ENCODE peak calls at places on chromosomes 16 and 17, in five cellular contexts. One of them, this sample, is unnamed.

GRCh38 chr17:63270610-63271009 is 175.5 kb downstream of the CYB561 start:
- DNase-seq in uterus: no peak
- DNase-seq in Caco-2: no peak
- DNase-seq in GM23338: no peak
- DNase-seq in ovary: no peak
- DNase-seq in this sample: no peak

GRCh38 chr17:32335046-32335445 is 6.9 kb downstream of the C17orf75 start:
- DNase-seq in uterus: no peak
- DNase-seq in Caco-2: no peak
- DNase-seq in GM23338: no peak
- DNase-seq in ovary: no peak
- DNase-seq in this sample: no peak

GRCh38 chr16:10828851-10829331 is 10.3 kb upstream of the TVP23A start:
- DNase-seq in uterus: peak; percentile 95
- DNase-seq in Caco-2: no peak
- DNase-seq in GM23338: peak; percentile 30
- DNase-seq in ovary: peak; percentile 97
- DNase-seq in this sample: peak; percentile 98

GRCh38 chr16:86410076-86410475 is 100.3 kb upstream of the FOXF1 start:
- DNase-seq in uterus: no peak
- DNase-seq in Caco-2: no peak
- DNase-seq in GM23338: no peak
- DNase-seq in ovary: no peak
- DNase-seq in this sample: no peak

GRCh38 chr16:16096161-16096857 is 127.0 kb downstream of the ABCC6 start:
- DNase-seq in uterus: peak; percentile 84
- DNase-seq in Caco-2: no peak
- DNase-seq in GM23338: peak; percentile 42
- DNase-seq in ovary: peak; percentile 83
- DNase-seq in this sample: no peak

GRCh38 chr16:58651965-58652348 is 22.3 kb upstream of the CNOT1 start:
- DNase-seq in uterus: no peak
- DNase-seq in Caco-2: no peak
- DNase-seq in GM23338: no peak
- DNase-seq in ovary: no peak
- DNase-seq in this sample: no peak

GRCh38 chr17:4326608-4327007 is 39.9 kb downstream of the UBE2G1 start:
- DNase-seq in uterus: no peak
- DNase-seq in Caco-2: no peak
- DNase-seq in GM23338: no peak
- DNase-seq in ovary: no peak
- DNase-seq in this sample: no peak

GRCh38 chr17:81294512-81295030 is 536 bp downstream of the SLC38A10 start:
- DNase-seq in uterus: peak; percentile 46
- DNase-seq in Caco-2: no peak
- DNase-seq in GM23338: peak; percentile 53
- DNase-seq in ovary: peak; percentile 68
- DNase-seq in this sample: no peak

GRCh38 chr17:4728124-4728523 is 3.1 kb upstream of the MED11 start:
- DNase-seq in uterus: no peak
- DNase-seq in Caco-2: no peak
- DNase-seq in GM23338: no peak
- DNase-seq in ovary: no peak
- DNase-seq in this sample: no peak

GRCh38 chr16:27097671-27098275 is 31.0 kb downstream of the C16orf82 start:
- DNase-seq in uterus: no peak
- DNase-seq in Caco-2: no peak
- DNase-seq in GM23338: no peak
- DNase-seq in ovary: no peak
- DNase-seq in this sample: no peak

GRCh38 chr16:66606000-66606751 is 1.7 kb downstream of the CMTM3 start:
- DNase-seq in uterus: no peak
- DNase-seq in Caco-2: no peak
- DNase-seq in GM23338: no peak
- DNase-seq in ovary: no peak
- DNase-seq in this sample: no peak

GRCh38 chr17:57211543-57211942 is 44.8 kb upstream of the MSI2 start:
- DNase-seq in uterus: no peak
- DNase-seq in Caco-2: no peak
- DNase-seq in GM23338: no peak
- DNase-seq in ovary: no peak
- DNase-seq in this sample: no peak

GRCh38 chr16:87954361-87954760 is 3.1 kb downstream of the BANP start:
- DNase-seq in uterus: no peak
- DNase-seq in Caco-2: no peak
- DNase-seq in GM23338: no peak
- DNase-seq in ovary: no peak
- DNase-seq in this sample: no peak

GRCh38 chr16:48611329-48612137 is 1.6 kb upstream of the N4BP1 start:
- DNase-seq in uterus: no peak
- DNase-seq in Caco-2: peak; percentile 58
- DNase-seq in GM23338: peak; percentile 52
- DNase-seq in ovary: no peak
- DNase-seq in this sample: peak; percentile 69

GRCh38 chr16:48613061-48613957 is 3.3 kb upstream of the N4BP1 start:
- DNase-seq in uterus: no peak
- DNase-seq in Caco-2: peak; percentile 85
- DNase-seq in GM23338: peak; percentile 45
- DNase-seq in ovary: no peak
- DNase-seq in this sample: no peak

GRCh38 chr16:48614759-48615158 is 4.8 kb upstream of the N4BP1 start:
- DNase-seq in uterus: no peak
- DNase-seq in Caco-2: no peak
- DNase-seq in GM23338: no peak
- DNase-seq in ovary: no peak
- DNase-seq in this sample: no peak

GRCh38 chr16:48609453-48610023 is 442 bp downstream of the N4BP1 start:
- DNase-seq in uterus: no peak
- DNase-seq in Caco-2: peak; percentile 61
- DNase-seq in GM23338: peak; percentile 63
- DNase-seq in ovary: peak; percentile 85
- DNase-seq in this sample: peak; percentile 67

GRCh38 chr16:48612621-48613020 is 2.6 kb upstream of the N4BP1 start:
- DNase-seq in uterus: no peak
- DNase-seq in Caco-2: no peak
- DNase-seq in GM23338: no peak
- DNase-seq in ovary: no peak
- DNase-seq in this sample: no peak
- H3K4me1 ChIP-seq in uterus: peaks cover 7% of the 10 kb centered on the region
- H3K4me1 ChIP-seq in Caco-2: peaks cover 44% of the 10 kb centered on the region
- H3K4me1 ChIP-seq in GM23338: peaks cover 23% of the 10 kb centered on the region
- H3K4me1 ChIP-seq in ovary: peaks cover 7% of the 10 kb centered on the region
- H3K4me1 ChIP-seq in this sample: peaks cover 20% of the 10 kb centered on the region

GRCh38 chr17:39198186-39198566 is 707 bp upstream of the CACNB1 start:
- DNase-seq in uterus: no peak
- DNase-seq in Caco-2: no peak
- DNase-seq in GM23338: no peak
- DNase-seq in ovary: no peak
- DNase-seq in this sample: peak; percentile 68
- H3K4me1 ChIP-seq in uterus: peaks cover 13% of the 10 kb centered on the region
- H3K4me1 ChIP-seq in Caco-2: peaks cover 15% of the 10 kb centered on the region
- H3K4me1 ChIP-seq in GM23338: peaks cover 45% of the 10 kb centered on the region
- H3K4me1 ChIP-seq in ovary: peaks cover 12% of the 10 kb centered on the region
- H3K4me1 ChIP-seq in this sample: peaks cover 61% of the 10 kb centered on the region

DNA sequence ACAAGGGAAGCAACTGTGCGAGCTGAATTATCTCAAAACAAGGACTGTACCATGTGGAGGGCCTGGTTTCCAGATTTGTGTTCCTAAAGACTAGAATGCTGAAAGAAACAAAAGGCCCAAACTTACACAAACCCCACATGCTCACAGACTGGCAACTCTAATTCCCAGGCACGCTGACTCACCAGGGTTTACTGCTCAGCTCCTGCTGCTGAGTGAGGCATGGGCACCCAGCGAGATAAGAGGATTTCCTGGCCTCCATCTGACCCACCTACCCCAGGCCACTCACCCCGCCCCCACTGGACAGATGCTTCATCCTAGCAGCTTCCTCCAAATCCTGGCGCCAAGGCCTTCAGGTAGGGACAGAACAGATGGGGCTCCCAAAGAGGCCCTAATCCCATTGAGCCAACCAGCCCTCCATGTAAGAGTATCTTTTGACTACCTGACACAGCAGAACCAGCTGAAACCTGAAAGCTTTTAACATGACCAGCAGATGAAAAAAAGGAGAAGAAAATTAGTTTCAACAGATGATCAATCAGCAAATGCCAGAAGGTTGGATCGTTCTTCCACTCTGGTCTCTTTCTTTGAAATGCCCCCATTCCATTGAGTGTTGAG is 33.9 kb downstream of the DCUN1D3 start:
- DNase-seq in uterus: no peak
- DNase-seq in Caco-2: no peak
- DNase-seq in GM23338: no peak
- DNase-seq in ovary: peak; percentile 43
- DNase-seq in this sample: peak; percentile 17
- H3K4me1 ChIP-seq in uterus: no peaks in the 10 kb centered on the region
- H3K4me1 ChIP-seq in Caco-2: no peaks in the 10 kb centered on the region
- H3K4me1 ChIP-seq in GM23338: peaks cover 20% of the 10 kb centered on the region
- H3K4me1 ChIP-seq in ovary: peaks cover 19% of the 10 kb centered on the region
- H3K4me1 ChIP-seq in this sample: peaks cover 71% of the 10 kb centered on the region

DNA sequence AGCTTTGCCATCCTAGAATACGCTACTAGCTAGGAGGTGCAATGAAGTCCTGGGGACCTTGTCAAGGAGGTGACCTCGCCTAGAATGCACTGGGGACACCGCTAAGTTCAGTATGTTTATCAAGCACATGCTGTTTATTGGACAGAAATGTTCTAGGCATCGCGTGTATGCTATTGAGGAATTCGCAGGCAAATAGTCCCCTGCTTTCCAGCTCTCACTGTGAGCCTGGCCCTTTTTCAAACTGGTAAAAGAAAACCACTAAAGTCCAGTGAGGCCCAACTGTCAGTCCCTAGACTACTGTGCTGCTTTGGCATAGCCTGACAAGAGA is 1.2 kb upstream of the FAM222B start:
- DNase-seq in uterus: no peak
- DNase-seq in Caco-2: no peak
- DNase-seq in GM23338: no peak
- DNase-seq in ovary: peak; percentile 3
- DNase-seq in this sample: no peak
- H3K4me1 ChIP-seq in uterus: peaks cover 5% of the 10 kb centered on the region
- H3K4me1 ChIP-seq in Caco-2: peaks cover 8% of the 10 kb centered on the region
- H3K4me1 ChIP-seq in GM23338: peaks cover 13% of the 10 kb centered on the region
- H3K4me1 ChIP-seq in ovary: peaks cover 2% of the 10 kb centered on the region
- H3K4me1 ChIP-seq in this sample: no peaks in the 10 kb centered on the region

DNA sequence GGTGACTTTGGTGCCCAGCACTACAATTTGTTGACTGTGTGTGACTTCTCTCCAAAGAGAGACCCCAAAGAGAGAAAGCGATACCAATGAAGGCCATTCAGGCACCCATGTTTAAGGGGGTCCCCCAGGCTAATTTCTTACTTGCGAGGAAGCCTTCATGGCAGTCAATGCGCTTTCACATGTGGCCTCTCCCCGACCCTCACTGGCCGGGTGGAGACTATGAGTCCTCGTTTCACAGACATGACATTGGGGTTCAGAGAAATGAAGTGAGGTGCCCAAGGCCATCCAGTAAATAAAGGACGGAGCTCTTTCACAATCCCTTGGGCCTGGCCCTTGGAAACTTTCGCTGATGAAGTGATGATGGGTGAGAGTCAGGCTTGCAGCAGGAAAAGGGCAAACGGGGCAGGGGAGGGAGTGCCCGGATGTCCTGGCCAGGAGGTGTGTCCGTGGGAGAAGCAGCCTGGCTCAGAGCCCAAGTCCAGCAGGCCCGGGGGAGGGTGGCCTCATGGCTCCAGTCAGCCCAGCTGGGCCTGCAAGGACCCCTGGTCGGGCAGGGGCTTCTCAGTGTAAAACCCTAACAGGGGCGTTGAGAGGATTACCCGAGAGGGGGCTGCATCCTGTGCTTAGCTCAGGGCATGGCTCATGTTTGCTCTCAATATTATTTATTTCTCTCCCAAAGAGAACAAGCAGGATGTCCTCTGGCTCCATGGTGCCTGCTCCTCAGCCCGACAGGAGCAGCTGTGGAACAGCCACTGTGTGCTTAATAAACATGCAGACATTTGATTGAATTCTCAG is 14.7 kb downstream of the TBX2 start:
- DNase-seq in uterus: peak; percentile 38
- DNase-seq in Caco-2: no peak
- DNase-seq in GM23338: no peak
- DNase-seq in ovary: no peak
- DNase-seq in this sample: peak; percentile 60
- H3K4me1 ChIP-seq in uterus: no peaks in the 10 kb centered on the region
- H3K4me1 ChIP-seq in Caco-2: peaks cover 14% of the 10 kb centered on the region
- H3K4me1 ChIP-seq in GM23338: peaks cover 15% of the 10 kb centered on the region
- H3K4me1 ChIP-seq in ovary: peaks cover 9% of the 10 kb centered on the region
- H3K4me1 ChIP-seq in this sample: peaks cover 27% of the 10 kb centered on the region

DNA sequence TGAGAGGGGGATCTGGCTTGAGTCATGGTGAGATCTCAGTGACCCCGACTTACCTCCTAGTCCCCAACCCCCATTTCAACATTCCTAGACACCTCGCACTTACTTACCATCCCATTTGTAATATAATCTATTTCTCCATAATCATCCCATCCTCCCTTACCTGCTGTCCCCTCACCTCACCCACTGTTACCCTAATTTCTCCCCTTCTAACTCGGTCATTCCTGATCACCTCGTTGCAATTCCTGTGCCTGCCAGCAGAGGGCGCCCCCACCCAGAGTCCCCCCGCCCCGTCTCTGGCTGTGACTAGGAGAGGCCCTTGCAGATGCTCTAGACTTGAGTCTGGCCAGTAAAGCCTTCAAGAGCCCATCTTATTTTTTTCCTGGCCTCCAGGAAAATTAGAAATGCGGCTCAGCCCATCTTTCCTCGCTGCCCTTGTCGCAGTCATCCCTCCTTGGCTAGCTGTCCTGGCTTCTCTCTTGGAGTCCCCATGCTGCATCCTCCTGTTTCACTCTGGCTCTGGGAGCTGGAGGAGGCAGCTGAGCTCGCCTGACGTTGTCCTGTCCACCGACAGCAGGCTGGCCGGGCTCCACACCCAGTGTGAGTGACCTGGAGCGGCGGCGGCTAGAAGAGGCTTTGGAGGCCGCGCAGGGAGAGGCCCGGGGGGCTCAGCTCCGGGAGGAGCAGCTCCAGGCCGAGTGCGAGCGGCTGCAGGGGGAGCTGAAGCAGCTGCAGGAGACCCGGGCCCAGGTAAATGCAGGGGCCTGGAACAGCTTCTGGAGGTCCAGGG is 5.0 kb downstream of the TBKBP1 start:
- DNase-seq in uterus: peak; percentile 61
- DNase-seq in Caco-2: peak; percentile 85
- DNase-seq in GM23338: peak; percentile 79
- DNase-seq in ovary: peak; percentile 78
- DNase-seq in this sample: no peak
- H3K4me1 ChIP-seq in uterus: no peaks in the 10 kb centered on the region
- H3K4me1 ChIP-seq in Caco-2: peaks cover 6% of the 10 kb centered on the region
- H3K4me1 ChIP-seq in GM23338: peaks cover 5% of the 10 kb centered on the region
- H3K4me1 ChIP-seq in ovary: peaks cover 8% of the 10 kb centered on the region
- H3K4me1 ChIP-seq in this sample: peaks cover 5% of the 10 kb centered on the region

DNA sequence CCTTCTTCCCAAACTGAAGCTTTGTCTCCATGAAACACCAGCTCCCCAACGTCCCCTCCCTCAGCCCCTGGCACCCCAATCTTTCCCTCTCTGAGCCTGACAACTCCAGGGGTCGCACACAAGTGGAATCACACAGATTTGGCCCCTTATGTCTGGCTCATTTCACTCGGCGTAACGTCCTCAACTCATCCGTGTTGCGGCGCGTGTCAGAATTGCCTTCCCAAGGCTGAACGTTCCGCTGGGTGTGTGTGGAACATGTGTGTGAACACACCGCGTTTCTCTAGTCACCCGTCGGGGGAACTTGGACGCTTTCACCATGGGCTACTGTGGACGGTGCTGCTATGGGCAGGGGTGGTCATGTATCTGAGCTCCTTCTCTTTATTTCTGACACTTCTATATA is 45.0 kb downstream of the TBC1D16 start:
- DNase-seq in uterus: no peak
- DNase-seq in Caco-2: no peak
- DNase-seq in GM23338: no peak
- DNase-seq in ovary: peak; percentile 53
- DNase-seq in this sample: no peak
- H3K4me1 ChIP-seq in uterus: no peaks in the 10 kb centered on the region
- H3K4me1 ChIP-seq in Caco-2: peaks cover 62% of the 10 kb centered on the region
- H3K4me1 ChIP-seq in GM23338: peaks cover 47% of the 10 kb centered on the region
- H3K4me1 ChIP-seq in ovary: peaks cover 56% of the 10 kb centered on the region
- H3K4me1 ChIP-seq in this sample: peaks cover 5% of the 10 kb centered on the region